ENCODE peak calls at places on chromosome 17, in four cellular contexts. P, M, Y and A are unnamed samples.

GRCh38 chr17:65797809-65798208 is 236.4 kb upstream of the AXIN2 start:
- DNase-seq in P (peak; percentile 50), M (peak; percentile 22), Y (no peak), A (no peak)

GRCh38 chr17:57357392-57357784 is 101.1 kb downstream of the MSI2 start:
- DNase-seq in P (no peak), M (no peak), Y (no peak), A (no peak)

GRCh38 chr17:40535924-40536717 is 29.2 kb downstream of the CCR7 start:
- DNase-seq in P (no peak), M (peak; percentile 87), Y (no peak), A (no peak)

GRCh38 chr17:29007456-29008455 is 1.9 kb upstream of the SEZ6 start:
- DNase-seq in P (no peak), M (no peak), Y (no peak), A (peak; percentile 97)

GRCh38 chr17:8162997-8163977 is 539 bp upstream of the VAMP2 start:
- DNase-seq in P (no peak), M (no peak), Y (no peak), A (no peak)

GRCh38 chr17:46853896-46854444 is 2.6 kb downstream of the WNT9B start:
- DNase-seq in P (no peak), M (no peak), Y (no peak), A (no peak)

GRCh38 chr17:74419862-74420492 is 11.9 kb upstream of the GPRC5C start:
- DNase-seq in P (no peak), M (no peak), Y (no peak), A (no peak)

GRCh38 chr17:72760368-72760767 is 332.1 kb downstream of the SLC39A11 start:
- DNase-seq in P (no peak), M (no peak), Y (no peak), A (no peak)

GRCh38 chr17:6753006-6753445 is 2.8 kb upstream of the XAF1 start:
- DNase-seq in P (peak; percentile 11), M (no peak), Y (no peak), A (no peak)

GRCh38 chr17:16940116-16940881 is 31.6 kb downstream of the TNFRSF13B start:
- DNase-seq in P (no peak), M (no peak), Y (no peak), A (no peak)
- TF ChIP-seq CHD2 in P (no peak), M (no peak), Y (no peak), A (no peak)

DNA sequence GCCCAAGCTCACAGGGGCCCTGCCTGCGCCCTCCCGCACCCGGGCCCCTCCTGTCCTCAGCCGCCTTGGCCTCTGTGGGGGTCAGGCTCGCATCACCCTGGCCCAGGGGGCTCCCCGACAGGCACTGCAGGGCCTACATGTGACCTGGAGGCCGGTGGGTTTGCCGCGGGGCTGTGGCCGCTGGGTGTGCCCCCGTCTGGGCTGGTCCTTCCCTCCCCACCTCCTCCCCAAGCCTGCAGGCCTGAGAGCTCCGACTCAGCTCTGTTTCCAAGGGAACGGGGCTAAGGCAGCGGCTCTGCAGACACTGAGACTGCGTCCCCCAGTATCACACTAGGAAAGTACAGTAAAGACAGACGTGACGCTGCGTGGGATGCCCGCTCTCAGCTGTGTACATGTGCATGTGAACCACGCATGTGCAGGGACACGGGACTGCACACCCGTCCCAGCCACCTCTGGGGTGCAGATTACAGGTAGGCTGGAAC is 16.5 kb upstream of the WDR45B start:
- DNase-seq in P (no peak), M (no peak), Y (no peak), A (no peak)
- TF ChIP-seq JUNB in P (no peak), M (no peak), Y (no peak), A (no peak)

GRCh38 chr17:50134206-50135110 is 4.5 kb upstream of the SAMD14 start:
- DNase-seq in P (no peak), M (no peak), Y (no peak), A (no peak)
- TF ChIP-seq CHD2 in P (no peak), M (no peak), Y (no peak), A (no peak)

DNA sequence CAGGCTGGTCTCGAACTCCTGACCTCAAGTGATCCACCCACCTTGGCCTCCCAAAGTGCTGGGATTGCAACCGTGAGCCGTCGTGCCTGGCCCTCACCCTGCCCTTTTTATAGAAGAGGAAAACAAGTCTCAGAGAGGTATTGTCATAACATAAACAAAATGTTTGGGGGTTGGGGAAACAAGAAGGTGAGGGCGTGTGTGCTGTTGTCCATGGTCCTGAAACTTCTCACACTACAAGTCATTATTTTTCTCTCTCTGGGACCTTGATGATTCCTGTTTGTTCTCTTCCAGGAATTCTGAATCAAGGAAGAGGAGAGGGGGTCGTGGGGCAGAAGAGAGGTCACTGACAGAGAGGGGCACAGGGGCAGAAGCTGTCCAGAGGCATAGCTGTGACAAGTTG is 160.2 kb upstream of the LHX1 start:
- DNase-seq in P (no peak), M (peak; percentile 50), Y (no peak), A (no peak)
- TF ChIP-seq JUNB in P (no peak), M (no peak), Y (no peak), A (no peak)

GRCh38 chr17:49973271-49973615 is 4.3 kb downstream of the DLX4 start:
- DNase-seq in P (no peak), M (no peak), Y (no peak), A (no peak)
- TF ChIP-seq CHD2 in P (no peak), M (no peak), Y (no peak), A (no peak)

GRCh38 chr17:49358638-49359247 is 3.3 kb downstream of the ZNF652 start:
- DNase-seq in P (no peak), M (no peak), Y (peak; percentile 75), A (no peak)
- TF ChIP-seq JUNB in P (no peak), M (no peak), Y (no peak), A (no peak)

DNA sequence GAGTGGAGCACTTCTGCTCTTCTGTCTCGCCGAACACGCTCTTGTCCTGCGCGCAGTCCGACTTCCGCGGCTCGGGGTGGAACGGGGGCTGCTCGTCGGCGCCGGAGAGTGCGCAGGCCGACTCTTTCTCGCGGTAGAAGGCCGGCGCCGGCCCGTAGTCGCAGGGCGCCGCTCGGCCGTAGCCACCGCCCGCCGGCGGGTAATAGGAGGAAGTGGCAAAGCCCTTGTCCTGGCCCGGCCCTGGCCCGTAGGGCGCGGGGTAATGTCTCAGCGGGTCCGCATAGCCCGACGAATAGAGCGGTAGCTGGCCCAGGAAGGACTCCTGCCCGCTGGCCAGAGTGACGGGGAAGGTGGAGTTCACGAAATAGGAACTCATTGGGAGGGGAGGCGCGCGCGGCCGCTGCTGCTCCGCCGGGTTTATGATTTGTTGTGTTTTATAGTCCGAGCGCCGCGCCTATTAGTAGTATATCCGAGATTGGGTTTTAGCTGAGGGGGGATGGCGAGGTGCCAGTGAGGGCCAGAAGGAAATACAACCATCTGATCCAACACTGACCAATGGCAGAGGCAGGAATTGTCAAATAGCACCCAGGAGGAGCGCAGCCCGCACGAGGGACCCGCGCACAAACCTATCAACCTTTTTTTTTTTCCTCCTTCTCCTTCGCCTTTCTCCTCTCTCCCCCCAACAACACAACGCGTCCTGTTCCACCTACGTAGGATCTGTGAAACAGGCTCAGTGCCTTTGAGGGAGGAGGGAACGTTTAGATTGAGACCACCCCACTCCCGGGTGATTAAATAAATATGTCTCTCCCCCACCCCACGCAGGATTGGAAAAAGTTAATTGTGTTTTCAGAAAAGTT is 4.4 kb upstream of the HOXB5 start:
- DNase-seq in P (no peak), M (no peak), Y (no peak), A (no peak)
- TF ChIP-seq CHD2 in P (no peak), M (no peak), Y (no peak), A (no peak)

GRCh38 chr17:68580236-68580903 is 20.8 kb downstream of the FAM20A start:
- DNase-seq in P (peak; percentile 88), M (no peak), Y (no peak), A (no peak)

GRCh38 chr17:68578236-68578635 is 22.9 kb downstream of the FAM20A start:
- DNase-seq in P (no peak), M (no peak), Y (no peak), A (no peak)

GRCh38 chr17:68579194-68579900 is 21.8 kb downstream of the FAM20A start:
- DNase-seq in P (no peak), M (no peak), Y (no peak), A (no peak)

GRCh38 chr17:68576137-68576536 is 25.0 kb downstream of the FAM20A start:
- DNase-seq in P (no peak), M (no peak), Y (no peak), A (no peak)

DNA sequence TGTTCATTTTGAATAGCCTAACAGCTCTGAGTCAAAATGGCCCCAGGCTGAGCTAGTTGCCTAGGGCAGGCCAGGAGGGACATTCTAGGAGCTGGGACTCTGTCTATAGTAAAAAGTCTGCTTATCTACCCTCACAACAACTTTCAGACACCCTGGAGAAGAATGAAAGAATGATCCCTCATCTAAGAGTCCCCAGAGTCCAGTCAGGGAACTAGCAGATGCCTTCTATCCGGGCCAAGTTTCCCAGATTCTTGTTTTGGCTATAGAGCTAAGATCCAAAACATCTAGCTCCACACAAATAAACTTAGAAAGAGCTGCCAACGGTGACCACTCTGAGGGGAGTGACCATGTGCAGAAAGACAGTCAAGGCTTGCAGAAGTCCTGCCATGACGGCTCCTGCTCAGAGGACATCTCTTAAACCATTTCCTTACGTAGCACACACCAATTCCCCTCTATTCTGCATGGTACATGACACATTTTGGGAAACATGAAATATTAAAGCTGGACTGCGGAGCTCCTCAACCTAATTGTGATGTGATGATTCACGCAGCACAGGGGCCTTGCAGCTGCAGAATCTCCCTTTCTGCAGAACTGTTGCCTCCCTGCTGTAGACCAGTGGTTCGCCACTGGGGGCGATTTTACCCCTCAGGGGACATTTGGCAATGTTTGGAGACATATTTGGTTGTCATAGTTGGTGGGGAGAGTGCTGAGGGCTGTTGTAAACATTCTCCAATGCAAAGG is 24.2 kb downstream of the FAM20A start:
- DNase-seq in P (no peak), M (no peak), Y (no peak), A (no peak)
- TF ChIP-seq JUNB in P (no peak), M (no peak), Y (no peak), A (no peak)

GRCh38 chr17:68853439-68853838 is 101.8 kb downstream of the ABCA8 start:
- DNase-seq in P (no peak), M (no peak), Y (no peak), A (no peak)
- TF ChIP-seq CHD2 in P (no peak), M (no peak), Y (no peak), A (no peak)